ENCODE peak calls at places on chromosomes 12 and 14, in ten cellular contexts. M is frontal cortex, O is WTC11, T is iris pigment epithelial cell, R is LHCN-M2, G is AG04450, Q is right cardiac atrium, K is NCI-H1092 treated with DMSO at 0.1 percent for 48 hours, I is amniotic stem cell, X is T follicular helper cell. A is an unnamed sample.

GRCh38 chr12:15788266-15789214 is 648 bp downstream of the EPS8 start:
- DNase-seq in Q (peak; percentile 56), R (peak; percentile 61), X (no peak), T (peak; percentile 77), I (peak; percentile 4), G (no peak), M (no peak), K (peak; percentile 69), O (peak; percentile 59), A (peak; percentile 51)

GRCh38 chr14:95683793-95684192 is 2.4 kb upstream of the TCL1B start:
- DNase-seq in R (no peak), T (no peak), Q (no peak), O (peak; percentile 75), X (no peak), I (no peak), G (no peak), K (no peak), M (no peak), A (no peak)

GRCh38 chr14:60094306-60094897 is 2.7 kb downstream of the PCNX4 start:
- DNase-seq in X (no peak), T (peak; percentile 81), K (no peak), M (no peak), R (peak; percentile 87), Q (no peak), G (no peak), I (no peak), O (no peak), A (no peak)

GRCh38 chr12:63668028-63668799 is at the start of gene DPY19L2:
- DNase-seq in K (peak; percentile 86), G (peak; percentile 32), M (peak; percentile 22), Q (peak; percentile 73), R (peak; percentile 83), O (peak; percentile 73), I (no peak), X (no peak), T (peak; percentile 37), A (peak; percentile 92)

GRCh38 chr12:88579941-88580871 is at the start of gene KITLG:
- DNase-seq in G (peak; percentile 77), K (peak; percentile 84), I (peak; percentile 80), O (peak; percentile 85), Q (peak; percentile 88), T (peak; percentile 91), M (peak; percentile 69), R (peak; percentile 83), X (no peak), A (peak; percentile 82)

GRCh38 chr12:75087656-75088055 is 122.0 kb downstream of the KCNC2 start:
- DNase-seq in O (no peak), G (no peak), R (peak; percentile 3), T (peak; percentile 3), Q (no peak), M (no peak), I (no peak), K (no peak), X (no peak), A (no peak)

GRCh38 chr14:62209287-62209899 is 447.2 kb downstream of the SNAPC1 start:
- DNase-seq in R (peak; percentile 26), G (peak; percentile 34), I (peak; percentile 31), O (no peak), X (no peak), Q (no peak), K (no peak), M (no peak), T (peak; percentile 88), A (no peak)

GRCh38 chr14:87052646-87053225 is 940.2 kb downstream of the GALC start:
- DNase-seq in I (no peak), G (no peak), K (no peak), X (no peak), Q (no peak), O (no peak), T (no peak), R (peak; percentile 5), M (no peak), A (no peak)

GRCh38 chr12:58877243-58877743 is 43.0 kb downstream of the LRIG3 start:
- DNase-seq in O (no peak), R (peak; percentile 99), K (peak; percentile 74), X (no peak), G (peak; percentile 97), T (peak; percentile 98), M (no peak), Q (no peak), I (no peak), A (no peak)

GRCh38 chr12:62730649-62731377 is 204.1 kb downstream of the PPM1H start:
- DNase-seq in G (no peak), K (no peak), Q (no peak), T (peak; percentile 80), X (no peak), I (peak; percentile 59), O (no peak), R (peak; percentile 79), M (no peak), A (no peak)

GRCh38 chr14:92039073-92039719 is 663 bp downstream of the TRIP11 start:
- DNase-seq in Q (no peak), R (peak; percentile 77), I (peak; percentile 34), X (no peak), O (peak; percentile 77), K (peak; percentile 60), T (peak; percentile 81), M (peak; percentile 33), G (peak; percentile 32), A (peak; percentile 66)

GRCh38 chr12:110537605-110538409 is 35.7 kb downstream of the RAD9B start:
- DNase-seq in I (no peak), T (no peak), G (no peak), O (no peak), M (no peak), R (peak; percentile 64), K (no peak), X (no peak), Q (peak; percentile 53), A (no peak)

GRCh38 chr14:23571701-23572523 is 4.3 kb upstream of the AP1G2 start:
- DNase-seq in O (no peak), G (no peak), T (no peak), Q (no peak), I (no peak), K (no peak), M (no peak), X (no peak), R (no peak), A (no peak)

GRCh38 chr14:65927871-65928270 is 515.3 kb downstream of the FUT8 start:
- DNase-seq in R (no peak), M (no peak), O (peak; percentile 24), K (peak; percentile 90), T (no peak), X (peak; percentile 20), G (no peak), Q (no peak), I (no peak), A (peak; percentile 8)

GRCh38 chr14:104559769-104560585 is 19.6 kb upstream of the C14orf180 start:
- DNase-seq in T (no peak), K (no peak), X (no peak), Q (peak; percentile 8), O (no peak), I (no peak), M (no peak), R (no peak), G (no peak), A (no peak)

GRCh38 chr12:6470375-6471163 is at the start of gene VAMP1:
- DNase-seq in R (peak; percentile 98), I (peak; percentile 98), T (peak; percentile 97), K (peak; percentile 95), M (peak; percentile 97), X (peak; percentile 96), Q (peak; percentile 98), G (peak; percentile 90), O (peak; percentile 99), A (peak; percentile 92)

GRCh38 chr12:29569392-29569791 is 71.9 kb upstream of the OVCH1 start:
- DNase-seq in M (no peak), I (no peak), R (peak; percentile 84), K (no peak), O (no peak), Q (no peak), T (peak; percentile 62), G (no peak), X (no peak), A (no peak)

GRCh38 chr14:58768977-58769376 is 131.2 kb downstream of the DACT1 start:
- DNase-seq in K (no peak), X (no peak), T (no peak), R (no peak), Q (no peak), O (no peak), G (no peak), I (no peak), M (no peak), A (peak; percentile 58)

GRCh38 chr12:12791756-12792346 is 6.4 kb downstream of the APOLD1 start:
- DNase-seq in O (no peak), R (peak; percentile 42), K (peak; percentile 36), I (no peak), M (no peak), G (no peak), X (no peak), T (no peak), Q (no peak), A (peak; percentile 24)

GRCh38 chr12:6662602-6662905 is 365 bp downstream of the ING4 start:
- DNase-seq in M (no peak), I (no peak), K (no peak), R (no peak), Q (no peak), X (no peak), T (no peak), G (no peak), O (no peak), A (no peak)

GRCh38 chr12:54304187-54304810 is 3.5 kb upstream of the NFE2 start:
- DNase-seq in X (no peak), G (no peak), R (no peak), K (no peak), I (no peak), Q (peak; percentile 79), O (peak; percentile 46), M (no peak), T (peak; percentile 67), A (no peak)

GRCh38 chr14:37198273-37198598 is 499 bp downstream of the MIPOL1 start:
- DNase-seq in M (no peak), X (no peak), T (no peak), I (no peak), K (no peak), G (no peak), O (no peak), R (no peak), Q (no peak), A (no peak)

GRCh38 chr12:12718382-12718761 is 1.2 kb downstream of the CDKN1B start:
- DNase-seq in R (peak; percentile 11), G (no peak), X (no peak), T (no peak), O (no peak), I (no peak), Q (no peak), K (no peak), M (no peak), A (no peak)

GRCh38 chr12:104733717-104734175 is 224.3 kb downstream of the SLC41A2 start:
- DNase-seq in X (no peak), G (no peak), R (no peak), M (no peak), T (no peak), I (no peak), O (peak; percentile 67), K (peak; percentile 12), Q (no peak), A (no peak)

GRCh38 chr12:93751864-93752610 is 74.9 kb downstream of the CRADD start:
- DNase-seq in T (peak; percentile 94), O (no peak), X (no peak), R (no peak), M (no peak), Q (no peak), K (no peak), I (peak; percentile 4), G (peak; percentile 93), A (no peak)

GRCh38 chr12:4323400-4323799 is 2.4 kb downstream of the TIGAR start:
- DNase-seq in X (no peak), T (no peak), R (no peak), G (no peak), M (no peak), I (no peak), K (no peak), O (no peak), Q (no peak), A (no peak)

GRCh38 chr14:61188196-61188595 is 92.9 kb downstream of the TMEM30B start:
- DNase-seq in X (no peak), K (no peak), Q (peak; percentile 65), G (no peak), M (no peak), O (peak; percentile 80), T (no peak), R (peak; percentile 84), I (no peak), A (no peak)

GRCh38 chr12:55666508-55666907 is 29.8 kb downstream of the OR10P1 start:
- DNase-seq in X (no peak), O (no peak), I (no peak), K (no peak), G (no peak), M (no peak), T (no peak), R (no peak), Q (no peak), A (no peak)

A was measured in NCI-H2227 treated with DMSO at 0.1 percent for 48 hours.